ENCODE peak calls at places on chromosome 18, in five cellular contexts. One of them, this sample, is unnamed.
A peak's percentile ranks its signal among the peaks of the same experiment; 100 is the strongest.

GRCh38 chr18:22879279-22879678 is 53.8 kb upstream of the RBBP8 start:
- DNase-seq in foreskin fibroblast: no peak
- DNase-seq in NCI-H1694: no peak
- DNase-seq in stimulated activated naive CD4-positive, alpha-beta T cell: no peak
- DNase-seq in activated CD4-positive, alpha-beta memory T cell treated with anti-CD3 and anti-CD28 coated beads for 36 hours: no peak
- DNase-seq in this sample: no peak

GRCh38 chr18:78939105-78939504 is 40.5 kb upstream of the SALL3 start:
- DNase-seq in NCI-H1694: no peak
- DNase-seq in activated CD4-positive, alpha-beta memory T cell treated with anti-CD3 and anti-CD28 coated beads for 36 hours: peak; percentile 36
- DNase-seq in foreskin fibroblast: no peak
- DNase-seq in stimulated activated naive CD4-positive, alpha-beta T cell: no peak
- DNase-seq in this sample: no peak

GRCh38 chr18:22168360-22168921 is 948 bp upstream of the GATA6 start:
- DNase-seq in stimulated activated naive CD4-positive, alpha-beta T cell: no peak
- DNase-seq in foreskin fibroblast: peak; percentile 33
- DNase-seq in activated CD4-positive, alpha-beta memory T cell treated with anti-CD3 and anti-CD28 coated beads for 36 hours: no peak
- DNase-seq in NCI-H1694: no peak
- DNase-seq in this sample: peak; percentile 47

GRCh38 chr18:53906681-53907080 is 317.8 kb downstream of the MBD2 start:
- DNase-seq in NCI-H1694: no peak
- DNase-seq in stimulated activated naive CD4-positive, alpha-beta T cell: no peak
- DNase-seq in activated CD4-positive, alpha-beta memory T cell treated with anti-CD3 and anti-CD28 coated beads for 36 hours: no peak
- DNase-seq in foreskin fibroblast: peak; percentile 1
- DNase-seq in this sample: no peak

GRCh38 chr18:60563082-60563481 is 190.5 kb upstream of the MC4R start:
- DNase-seq in NCI-H1694: no peak
- DNase-seq in stimulated activated naive CD4-positive, alpha-beta T cell: no peak
- DNase-seq in activated CD4-positive, alpha-beta memory T cell treated with anti-CD3 and anti-CD28 coated beads for 36 hours: no peak
- DNase-seq in foreskin fibroblast: no peak
- DNase-seq in this sample: no peak

GRCh38 chr18:63199743-63200241 is 119.8 kb downstream of the BCL2 start:
- DNase-seq in NCI-H1694: no peak
- DNase-seq in foreskin fibroblast: no peak
- DNase-seq in stimulated activated naive CD4-positive, alpha-beta T cell: peak; percentile 72
- DNase-seq in activated CD4-positive, alpha-beta memory T cell treated with anti-CD3 and anti-CD28 coated beads for 36 hours: peak; percentile 59
- DNase-seq in this sample: no peak

GRCh38 chr18:46722051-46722450 is 34.8 kb downstream of the ST8SIA5 start:
- DNase-seq in NCI-H1694: no peak
- DNase-seq in foreskin fibroblast: no peak
- DNase-seq in stimulated activated naive CD4-positive, alpha-beta T cell: no peak
- DNase-seq in activated CD4-positive, alpha-beta memory T cell treated with anti-CD3 and anti-CD28 coated beads for 36 hours: no peak
- DNase-seq in this sample: no peak

GRCh38 chr18:48642503-48642902 is 103.7 kb downstream of the CTIF start:
- DNase-seq in foreskin fibroblast: no peak
- DNase-seq in stimulated activated naive CD4-positive, alpha-beta T cell: no peak
- DNase-seq in NCI-H1694: no peak
- DNase-seq in activated CD4-positive, alpha-beta memory T cell treated with anti-CD3 and anti-CD28 coated beads for 36 hours: no peak
- DNase-seq in this sample: no peak

GRCh38 chr18:11078491-11078890 is 70.9 kb downstream of the PIEZO2 start:
- DNase-seq in foreskin fibroblast: no peak
- DNase-seq in stimulated activated naive CD4-positive, alpha-beta T cell: no peak
- DNase-seq in activated CD4-positive, alpha-beta memory T cell treated with anti-CD3 and anti-CD28 coated beads for 36 hours: no peak
- DNase-seq in NCI-H1694: no peak
- DNase-seq in this sample: no peak

GRCh38 chr18:72160504-72161445 is 383.4 kb downstream of the CBLN2 start:
- DNase-seq in activated CD4-positive, alpha-beta memory T cell treated with anti-CD3 and anti-CD28 coated beads for 36 hours: no peak
- DNase-seq in NCI-H1694: no peak
- DNase-seq in stimulated activated naive CD4-positive, alpha-beta T cell: no peak
- DNase-seq in foreskin fibroblast: peak; percentile 11
- DNase-seq in this sample: no peak

GRCh38 chr18:22545091-22545795 is 127.5 kb upstream of the CTAGE1 start:
- DNase-seq in activated CD4-positive, alpha-beta memory T cell treated with anti-CD3 and anti-CD28 coated beads for 36 hours: no peak
- DNase-seq in NCI-H1694: no peak
- DNase-seq in stimulated activated naive CD4-positive, alpha-beta T cell: no peak
- DNase-seq in foreskin fibroblast: no peak
- DNase-seq in this sample: no peak

GRCh38 chr18:9275890-9276289 is 58.7 kb upstream of the TWSG1 start:
- DNase-seq in activated CD4-positive, alpha-beta memory T cell treated with anti-CD3 and anti-CD28 coated beads for 36 hours: no peak
- DNase-seq in stimulated activated naive CD4-positive, alpha-beta T cell: no peak
- DNase-seq in NCI-H1694: no peak
- DNase-seq in foreskin fibroblast: no peak
- DNase-seq in this sample: no peak

GRCh38 chr18:77049938-77050337 is 82.6 kb downstream of the MBP start:
- DNase-seq in activated CD4-positive, alpha-beta memory T cell treated with anti-CD3 and anti-CD28 coated beads for 36 hours: no peak
- DNase-seq in foreskin fibroblast: peak; percentile 21
- DNase-seq in NCI-H1694: no peak
- DNase-seq in stimulated activated naive CD4-positive, alpha-beta T cell: no peak
- DNase-seq in this sample: peak; percentile 28

GRCh38 chr18:26867471-26867870 is 2.0 kb upstream of the AQP4 start:
- DNase-seq in activated CD4-positive, alpha-beta memory T cell treated with anti-CD3 and anti-CD28 coated beads for 36 hours: no peak
- DNase-seq in foreskin fibroblast: no peak
- DNase-seq in NCI-H1694: no peak
- DNase-seq in stimulated activated naive CD4-positive, alpha-beta T cell: no peak
- DNase-seq in this sample: no peak

GRCh38 chr18:5266721-5267120 is 28.8 kb downstream of the ZBTB14 start:
- DNase-seq in activated CD4-positive, alpha-beta memory T cell treated with anti-CD3 and anti-CD28 coated beads for 36 hours: no peak
- DNase-seq in stimulated activated naive CD4-positive, alpha-beta T cell: no peak
- DNase-seq in NCI-H1694: no peak
- DNase-seq in foreskin fibroblast: no peak
- DNase-seq in this sample: no peak

GRCh38 chr18:50401888-50402287 is 27.0 kb downstream of the SKA1 start:
- DNase-seq in activated CD4-positive, alpha-beta memory T cell treated with anti-CD3 and anti-CD28 coated beads for 36 hours: peak; percentile 17
- DNase-seq in stimulated activated naive CD4-positive, alpha-beta T cell: no peak
- DNase-seq in NCI-H1694: no peak
- DNase-seq in foreskin fibroblast: peak; percentile 70
- DNase-seq in this sample: peak; percentile 44

GRCh38 chr18:58819051-58819450 is 45.6 kb upstream of the ZNF532 start:
- DNase-seq in activated CD4-positive, alpha-beta memory T cell treated with anti-CD3 and anti-CD28 coated beads for 36 hours: peak; percentile 12
- DNase-seq in stimulated activated naive CD4-positive, alpha-beta T cell: peak; percentile 68
- DNase-seq in foreskin fibroblast: no peak
- DNase-seq in NCI-H1694: no peak
- DNase-seq in this sample: no peak

GRCh38 chr18:58908006-58908405 is 43.3 kb downstream of the ZNF532 start:
- DNase-seq in activated CD4-positive, alpha-beta memory T cell treated with anti-CD3 and anti-CD28 coated beads for 36 hours: no peak
- DNase-seq in foreskin fibroblast: no peak
- DNase-seq in stimulated activated naive CD4-positive, alpha-beta T cell: no peak
- DNase-seq in NCI-H1694: no peak
- DNase-seq in this sample: no peak

GRCh38 chr18:3723554-3723953 is 273.6 kb downstream of the TGIF1 start:
- DNase-seq in activated CD4-positive, alpha-beta memory T cell treated with anti-CD3 and anti-CD28 coated beads for 36 hours: no peak
- DNase-seq in NCI-H1694: no peak
- DNase-seq in stimulated activated naive CD4-positive, alpha-beta T cell: no peak
- DNase-seq in foreskin fibroblast: no peak
- DNase-seq in this sample: no peak

GRCh38 chr18:35950628-35950982 is 21.9 kb upstream of the RMP24 start:
- DNase-seq in foreskin fibroblast: no peak
- DNase-seq in NCI-H1694: no peak
- DNase-seq in stimulated activated naive CD4-positive, alpha-beta T cell: no peak
- DNase-seq in activated CD4-positive, alpha-beta memory T cell treated with anti-CD3 and anti-CD28 coated beads for 36 hours: no peak
- DNase-seq in this sample: no peak

GRCh38 chr18:22347624-22348511 is 69.8 kb downstream of the CTAGE1 start:
- DNase-seq in foreskin fibroblast: peak; percentile 24
- DNase-seq in activated CD4-positive, alpha-beta memory T cell treated with anti-CD3 and anti-CD28 coated beads for 36 hours: no peak
- DNase-seq in NCI-H1694: no peak
- DNase-seq in stimulated activated naive CD4-positive, alpha-beta T cell: no peak
- DNase-seq in this sample: no peak

GRCh38 chr18:48846423-48846932 is 104.3 kb downstream of the SMAD7 start:
- DNase-seq in NCI-H1694: no peak
- DNase-seq in activated CD4-positive, alpha-beta memory T cell treated with anti-CD3 and anti-CD28 coated beads for 36 hours: no peak
- DNase-seq in stimulated activated naive CD4-positive, alpha-beta T cell: no peak
- DNase-seq in foreskin fibroblast: no peak
- DNase-seq in this sample: no peak

GRCh38 chr18:60471652-60472051 is 99.1 kb upstream of the MC4R start:
- DNase-seq in foreskin fibroblast: peak; percentile 41
- DNase-seq in NCI-H1694: no peak
- DNase-seq in activated CD4-positive, alpha-beta memory T cell treated with anti-CD3 and anti-CD28 coated beads for 36 hours: no peak
- DNase-seq in stimulated activated naive CD4-positive, alpha-beta T cell: no peak
- DNase-seq in this sample: no peak

GRCh38 chr18:50982802-50983179 is 15.0 kb downstream of the ELAC1 start:
- DNase-seq in activated CD4-positive, alpha-beta memory T cell treated with anti-CD3 and anti-CD28 coated beads for 36 hours: no peak
- DNase-seq in foreskin fibroblast: peak; percentile 56
- DNase-seq in stimulated activated naive CD4-positive, alpha-beta T cell: no peak
- DNase-seq in NCI-H1694: no peak
- DNase-seq in this sample: no peak

GRCh38 chr18:39435986-39436385 is 1870.4 kb upstream of the CELF4 start:
- DNase-seq in foreskin fibroblast: peak; percentile 61
- DNase-seq in NCI-H1694: no peak
- DNase-seq in stimulated activated naive CD4-positive, alpha-beta T cell: no peak
- DNase-seq in activated CD4-positive, alpha-beta memory T cell treated with anti-CD3 and anti-CD28 coated beads for 36 hours: no peak
- DNase-seq in this sample: no peak

GRCh38 chr18:26386002-26386401 is 159.8 kb downstream of the TAF4B start:
- DNase-seq in activated CD4-positive, alpha-beta memory T cell treated with anti-CD3 and anti-CD28 coated beads for 36 hours: no peak
- DNase-seq in NCI-H1694: no peak
- DNase-seq in foreskin fibroblast: peak; percentile 93
- DNase-seq in stimulated activated naive CD4-positive, alpha-beta T cell: no peak
- DNase-seq in this sample: no peak

GRCh38 chr18:1014951-1015627 is 110.4 kb downstream of the ADCYAP1 start:
- DNase-seq in NCI-H1694: no peak
- DNase-seq in stimulated activated naive CD4-positive, alpha-beta T cell: no peak
- DNase-seq in activated CD4-positive, alpha-beta memory T cell treated with anti-CD3 and anti-CD28 coated beads for 36 hours: no peak
- DNase-seq in foreskin fibroblast: no peak
- DNase-seq in this sample: peak; percentile 8

GRCh38 chr18:4360221-4360715 is 94.8 kb downstream of the DLGAP1 start:
- DNase-seq in stimulated activated naive CD4-positive, alpha-beta T cell: no peak
- DNase-seq in foreskin fibroblast: no peak
- DNase-seq in activated CD4-positive, alpha-beta memory T cell treated with anti-CD3 and anti-CD28 coated beads for 36 hours: no peak
- DNase-seq in NCI-H1694: no peak
- DNase-seq in this sample: no peak

GRCh38 chr18:369224-370010 is 101.6 kb upstream of the THOC1 start:
- DNase-seq in activated CD4-positive, alpha-beta memory T cell treated with anti-CD3 and anti-CD28 coated beads for 36 hours: no peak
- DNase-seq in foreskin fibroblast: peak; percentile 50
- DNase-seq in stimulated activated naive CD4-positive, alpha-beta T cell: no peak
- DNase-seq in NCI-H1694: no peak
- DNase-seq in this sample: no peak

GRCh38 chr18:35581555-35582309 is at the start of gene GALNT1:
- DNase-seq in foreskin fibroblast: peak; percentile 42
- DNase-seq in stimulated activated naive CD4-positive, alpha-beta T cell: peak; percentile 2
- DNase-seq in activated CD4-positive, alpha-beta memory T cell treated with anti-CD3 and anti-CD28 coated beads for 36 hours: peak; percentile 29
- DNase-seq in NCI-H1694: no peak
- DNase-seq in this sample: peak; percentile 70

GRCh38 chr18:79912409-79912991 is 39.0 kb downstream of the SLC66A2 start:
- DNase-seq in activated CD4-positive, alpha-beta memory T cell treated with anti-CD3 and anti-CD28 coated beads for 36 hours: peak; percentile 39
- DNase-seq in stimulated activated naive CD4-positive, alpha-beta T cell: peak; percentile 53
- DNase-seq in foreskin fibroblast: peak; percentile 63
- DNase-seq in NCI-H1694: no peak
- DNase-seq in this sample: peak; percentile 58

GRCh38 chr18:24488824-24489493 is 28.5 kb downstream of the HRH4 start:
- DNase-seq in stimulated activated naive CD4-positive, alpha-beta T cell: no peak
- DNase-seq in foreskin fibroblast: peak; percentile 61
- DNase-seq in NCI-H1694: peak; percentile 15
- DNase-seq in activated CD4-positive, alpha-beta memory T cell treated with anti-CD3 and anti-CD28 coated beads for 36 hours: no peak
- DNase-seq in this sample: peak; percentile 32

GRCh38 chr18:9447334-9447733 is 28.0 kb upstream of the RALBP1 start:
- DNase-seq in NCI-H1694: no peak
- DNase-seq in foreskin fibroblast: no peak
- DNase-seq in stimulated activated naive CD4-positive, alpha-beta T cell: no peak
- DNase-seq in activated CD4-positive, alpha-beta memory T cell treated with anti-CD3 and anti-CD28 coated beads for 36 hours: no peak
- DNase-seq in this sample: no peak

GRCh38 chr18:332721-333513 is 65.1 kb upstream of the THOC1 start:
- DNase-seq in foreskin fibroblast: peak; percentile 55
- DNase-seq in stimulated activated naive CD4-positive, alpha-beta T cell: no peak
- DNase-seq in NCI-H1694: no peak
- DNase-seq in activated CD4-positive, alpha-beta memory T cell treated with anti-CD3 and anti-CD28 coated beads for 36 hours: no peak
- DNase-seq in this sample: peak; percentile 28

GRCh38 chr18:41783065-41783818 is 171.8 kb upstream of the PIK3C3 start:
- DNase-seq in activated CD4-positive, alpha-beta memory T cell treated with anti-CD3 and anti-CD28 coated beads for 36 hours: no peak
- DNase-seq in NCI-H1694: no peak
- DNase-seq in foreskin fibroblast: no peak
- DNase-seq in stimulated activated naive CD4-positive, alpha-beta T cell: no peak
- DNase-seq in this sample: no peak

This sample was measured in AG08396.